ENCODE peak calls at places on chromosomes 4 and X, in four cellular contexts. One of them, this sample, is unnamed.

GRCh38 chr4:153117554-153117953 is 86.7 kb upstream of the TRIM2 start:
- DNase-seq in WTC11: no peak
- DNase-seq in K562: no peak
- DNase-seq in HepG2: no peak
- DNase-seq in this sample: no peak

GRCh38 chrX:9272166-9272565 is 192.7 kb upstream of the TBL1X start:
- DNase-seq in WTC11: no peak
- DNase-seq in K562: no peak
- DNase-seq in HepG2: no peak
- DNase-seq in this sample: no peak

GRCh38 chrX:110181459-110182137 is 136.3 kb downstream of the AMMECR1 start:
- DNase-seq in WTC11: no peak
- DNase-seq in K562: no peak
- DNase-seq in HepG2: no peak
- DNase-seq in this sample: no peak

GRCh38 chr4:107035711-107036601 is at the start of gene DKK2:
- DNase-seq in WTC11: peak
- DNase-seq in K562: no peak
- DNase-seq in HepG2: no peak
- DNase-seq in this sample: no peak

GRCh38 chr4:8008391-8008790 is 68.7 kb upstream of the AFAP1 start:
- DNase-seq in WTC11: no peak
- DNase-seq in K562: no peak
- DNase-seq in HepG2: no peak
- DNase-seq in this sample: no peak

GRCh38 chrX:120768681-120769080 is 107.0 kb downstream of the CT47B1 start:
- DNase-seq in WTC11: no peak
- DNase-seq in K562: no peak
- DNase-seq in HepG2: no peak
- DNase-seq in this sample: no peak

GRCh38 chr4:52051213-52051614 is at the start of gene SPATA18:
- DNase-seq in WTC11: peak
- DNase-seq in K562: no peak
- DNase-seq in HepG2: no peak
- DNase-seq in this sample: peak

GRCh38 chrX:100804780-100805179 is 15.4 kb upstream of the CSTF2 start:
- DNase-seq in WTC11: no peak
- DNase-seq in K562: no peak
- DNase-seq in HepG2: no peak
- DNase-seq in this sample: no peak

GRCh38 chrX:47482065-47482511 is 934 bp downstream of the ZNF41 start:
- DNase-seq in WTC11: no peak
- DNase-seq in K562: no peak
- DNase-seq in HepG2: no peak
- DNase-seq in this sample: no peak

GRCh38 chr4:76055005-76055404 is 19.1 kb upstream of the CXCL11 start:
- DNase-seq in WTC11: no peak
- DNase-seq in K562: no peak
- DNase-seq in HepG2: no peak
- DNase-seq in this sample: no peak

DNA sequence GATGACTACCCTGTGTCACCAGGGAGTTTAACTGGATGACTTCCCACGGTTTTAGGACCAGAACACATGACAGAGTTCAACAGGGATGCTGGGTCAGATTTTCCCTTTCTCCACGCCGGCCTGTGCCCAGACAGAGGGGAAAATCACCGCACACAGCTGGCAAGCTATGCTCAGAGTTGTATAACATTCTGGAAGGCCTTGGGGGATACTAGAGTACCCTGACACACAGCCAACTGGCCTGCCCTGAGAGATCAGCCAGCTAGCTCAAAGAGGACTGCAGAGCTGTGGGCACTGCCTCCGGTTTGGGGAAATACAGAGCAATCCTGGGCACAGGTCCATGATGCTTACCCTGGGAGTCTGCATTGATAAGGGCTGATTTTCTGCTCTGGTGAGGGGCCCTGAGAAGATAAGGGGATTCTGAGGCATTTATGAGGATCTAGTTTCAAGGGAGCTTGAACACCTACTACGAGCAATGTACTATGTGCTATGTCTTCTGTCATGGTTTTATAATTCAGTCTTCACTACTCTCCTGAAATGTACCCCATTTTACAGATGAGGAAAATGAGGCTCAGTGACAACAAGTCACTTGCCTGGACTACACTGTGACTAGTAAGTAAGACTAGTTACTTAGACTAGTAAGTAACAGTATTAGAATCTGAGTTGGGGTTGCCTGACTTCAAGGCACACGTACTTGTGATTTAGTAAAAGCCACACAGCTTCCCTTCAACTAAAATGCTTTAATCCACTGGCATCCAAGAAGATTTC is 14.7 kb downstream of the C4orf54 start:
- DNase-seq in WTC11: no peak
- DNase-seq in K562: no peak
- DNase-seq in HepG2: no peak
- DNase-seq in this sample: no peak
- TF ChIP-seq HMGXB4 in WTC11: no peak
- TF ChIP-seq HMGXB4 in K562: no peak
- TF ChIP-seq HMGXB4 in HepG2: no peak
- TF ChIP-seq HMGXB4 in this sample: no peak

DNA sequence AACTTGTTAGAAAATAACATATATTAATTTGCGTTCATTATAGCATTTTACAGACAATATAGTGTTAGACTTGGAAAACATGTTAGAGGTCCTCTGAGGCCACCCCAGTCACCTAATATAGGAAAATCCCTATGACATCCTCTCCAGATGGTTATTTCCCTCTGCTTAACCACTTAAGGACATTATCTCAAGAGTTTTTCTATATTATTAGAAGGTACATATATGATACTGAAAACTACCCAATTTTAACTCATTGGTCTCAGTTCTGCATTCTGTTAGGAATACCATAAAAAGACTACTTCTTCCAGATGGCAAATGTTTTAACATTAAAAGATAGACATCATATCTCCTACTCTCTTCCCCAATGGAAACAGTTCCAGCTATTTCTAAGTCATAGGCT is 21.4 kb downstream of the PTPN13 start:
- DNase-seq in WTC11: no peak
- DNase-seq in K562: no peak
- DNase-seq in HepG2: no peak
- DNase-seq in this sample: no peak
- TF ChIP-seq HMGXB4 in WTC11: no peak
- TF ChIP-seq HMGXB4 in K562: no peak
- TF ChIP-seq HMGXB4 in HepG2: no peak
- TF ChIP-seq HMGXB4 in this sample: no peak

DNA sequence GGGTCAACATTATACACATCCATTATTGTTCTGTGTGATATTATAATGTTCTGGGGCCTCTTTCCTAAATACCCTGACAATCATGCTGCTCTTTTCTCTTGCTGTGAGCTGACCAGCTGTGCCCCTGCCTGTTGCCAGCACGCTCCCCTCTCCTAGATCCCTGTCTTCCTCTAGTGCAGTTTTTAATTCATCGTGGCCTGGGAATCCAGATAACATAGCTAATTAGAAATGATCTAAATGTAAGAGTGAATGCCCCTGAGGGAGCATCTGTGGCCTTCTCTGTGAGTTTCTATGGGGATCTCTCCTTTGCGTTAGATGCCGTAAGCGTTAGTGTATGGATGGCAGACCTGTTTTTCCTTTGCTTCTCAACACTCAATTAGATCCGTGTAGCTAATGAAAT is 434.3 kb downstream of the SPRY1 start:
- DNase-seq in WTC11: no peak
- DNase-seq in K562: no peak
- DNase-seq in HepG2: no peak
- DNase-seq in this sample: no peak
- TF ChIP-seq HMGXB4 in WTC11: no peak
- TF ChIP-seq HMGXB4 in K562: no peak
- TF ChIP-seq HMGXB4 in HepG2: no peak
- TF ChIP-seq HMGXB4 in this sample: no peak

DNA sequence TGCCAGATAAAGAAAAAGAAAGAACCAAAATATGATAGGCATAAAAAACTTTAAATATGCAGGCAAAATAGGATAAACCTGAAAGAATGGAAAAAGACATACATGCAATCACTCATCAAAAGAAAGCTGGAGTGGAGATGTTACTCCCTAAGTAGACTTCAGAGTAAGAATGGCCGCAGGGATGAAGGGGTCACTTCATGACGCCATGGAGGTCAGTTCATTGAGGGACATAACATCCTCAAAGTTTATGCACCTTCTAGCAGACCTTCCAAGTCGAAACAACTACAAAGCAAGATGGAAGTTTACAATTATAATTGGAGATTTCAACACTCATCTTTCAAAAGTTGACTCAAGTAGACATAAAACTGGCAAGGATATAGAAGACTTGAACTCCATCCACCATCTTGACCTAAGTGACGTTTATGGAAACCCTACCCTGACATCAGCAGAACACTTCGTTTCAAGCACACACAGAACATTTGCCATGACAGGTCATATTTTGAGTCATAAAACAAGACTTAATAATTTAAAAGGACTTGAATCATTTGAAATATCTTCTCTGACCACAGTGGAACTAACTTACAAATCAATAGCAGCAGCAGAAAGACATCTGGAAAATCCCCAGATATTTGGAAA is 106.0 kb upstream of the LRPAP1 start:
- DNase-seq in WTC11: no peak
- DNase-seq in K562: no peak
- DNase-seq in HepG2: no peak
- DNase-seq in this sample: no peak
- TF ChIP-seq HMGXB4 in WTC11: no peak
- TF ChIP-seq HMGXB4 in K562: no peak
- TF ChIP-seq HMGXB4 in HepG2: no peak
- TF ChIP-seq HMGXB4 in this sample: no peak

GRCh38 chr4:1364217-1364616 is 17.2 kb downstream of the UVSSA start:
- DNase-seq in WTC11: no peak
- DNase-seq in K562: no peak
- DNase-seq in HepG2: no peak
- DNase-seq in this sample: no peak

GRCh38 chr4:1362046-1362445 is 15.0 kb downstream of the UVSSA start:
- DNase-seq in WTC11: no peak
- DNase-seq in K562: no peak
- DNase-seq in HepG2: no peak
- DNase-seq in this sample: no peak

GRCh38 chr4:1361391-1361790 is 14.4 kb downstream of the UVSSA start:
- DNase-seq in WTC11: no peak
- DNase-seq in K562: no peak
- DNase-seq in HepG2: no peak
- DNase-seq in this sample: no peak

GRCh38 chr4:1363540-1363939 is 16.5 kb downstream of the UVSSA start:
- DNase-seq in WTC11: no peak
- DNase-seq in K562: no peak
- DNase-seq in HepG2: no peak
- DNase-seq in this sample: no peak

GRCh38 chr4:1362521-1362920 is 15.5 kb downstream of the UVSSA start:
- DNase-seq in WTC11: no peak
- DNase-seq in K562: no peak
- DNase-seq in HepG2: no peak
- DNase-seq in this sample: no peak
- TF ChIP-seq HMGXB4 in WTC11: no peak
- TF ChIP-seq HMGXB4 in K562: no peak
- TF ChIP-seq HMGXB4 in HepG2: no peak
- TF ChIP-seq HMGXB4 in this sample: no peak

GRCh38 chrX:1134156-1134555 is 78.3 kb downstream of the CRLF2 start:
- DNase-seq in WTC11: no peak
- DNase-seq in K562: no peak
- DNase-seq in HepG2: no peak
- DNase-seq in this sample: no peak
- TF ChIP-seq HMGXB4 in WTC11: no peak
- TF ChIP-seq HMGXB4 in K562: no peak
- TF ChIP-seq HMGXB4 in HepG2: no peak
- TF ChIP-seq HMGXB4 in this sample: no peak

GRCh38 chrX:148938348-148938747 is 437.9 kb downstream of the AFF2 start:
- DNase-seq in WTC11: no peak
- DNase-seq in K562: no peak
- DNase-seq in HepG2: no peak
- DNase-seq in this sample: no peak
- TF ChIP-seq HMGXB4 in WTC11: no peak
- TF ChIP-seq HMGXB4 in K562: no peak
- TF ChIP-seq HMGXB4 in HepG2: no peak
- TF ChIP-seq HMGXB4 in this sample: no peak

DNA sequence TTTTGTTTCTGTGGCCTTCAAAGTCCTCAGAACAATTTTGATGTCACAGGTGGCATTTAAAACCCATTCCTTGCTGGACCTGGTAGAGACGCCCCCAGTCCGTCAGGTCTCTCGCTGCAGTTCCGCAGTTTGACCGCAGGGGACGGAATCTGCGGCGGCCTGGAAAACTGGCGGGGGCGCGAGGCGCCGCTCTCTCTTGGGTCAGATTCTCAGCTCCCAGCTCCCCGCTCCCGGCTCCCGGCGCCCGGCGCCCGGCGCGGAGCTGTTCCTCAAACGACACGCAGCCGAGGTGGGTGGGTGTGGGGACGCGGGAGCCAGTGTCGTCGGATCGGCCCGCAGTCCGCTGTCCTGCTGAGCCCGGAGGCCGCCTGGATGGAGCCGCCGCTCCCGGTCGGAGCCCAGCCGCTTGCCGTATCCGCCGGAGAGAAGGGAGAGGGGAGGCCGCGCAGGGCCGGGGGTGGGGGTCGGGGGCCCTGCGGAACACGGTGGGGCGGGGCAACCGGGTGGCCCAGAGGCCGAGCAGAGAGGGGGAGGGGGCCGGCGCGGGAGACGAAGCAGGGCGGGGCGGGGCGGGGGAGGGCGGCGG is at the start of gene OCRL:
- DNase-seq in WTC11: peak
- DNase-seq in K562: peak
- DNase-seq in HepG2: peak
- DNase-seq in this sample: peak
- TF ChIP-seq HMGXB4 in WTC11: peak
- TF ChIP-seq HMGXB4 in K562: peak
- TF ChIP-seq HMGXB4 in HepG2: peak
- TF ChIP-seq HMGXB4 in this sample: peak

This sample was measured in A549.